ENCODE peak calls at places on chromosome 9, in five cellular contexts. V is CD8-positive, alpha-beta memory T cell; L is heart left ventricle; O is activated T-helper 1 cell treated with Interleukin-2 at 50 U/mL for 16 hours; D is stimulated activated CD4-positive, alpha-beta T cell treated with anti-CD3 and anti-CD28 coated beads, Interleukin-2, amount 100 ng/mL, for 24 hours. S is an unnamed sample.

GRCh38 chr9:112283854-112284253 is 49.6 kb downstream of the PTBP3 start:
- DNase-seq in O (no peak), V (no peak), L (no peak), D (no peak), S (no peak)

GRCh38 chr9:136088939-136089696 is 6.0 kb downstream of the NACC2 start:
- DNase-seq in O (no peak), V (no peak), D (no peak), L (peak; percentile 41), S (no peak)

GRCh38 chr9:127166651-127167524 is 44.5 kb upstream of the ANGPTL2 start:
- DNase-seq in V (no peak), L (no peak), D (no peak), O (no peak), S (no peak)

GRCh38 chr9:110048473-110048975 is 159.4 kb downstream of the C9orf152 start:
- DNase-seq in O (peak; percentile 65), D (peak; percentile 87), V (peak; percentile 57), L (peak; percentile 87), S (peak; percentile 78)

GRCh38 chr9:133974631-133975341 is 17.3 kb downstream of the VAV2 start:
- DNase-seq in O (no peak), D (no peak), L (no peak), V (no peak), S (no peak)

GRCh38 chr9:9556865-9557803 is 1055.7 kb downstream of the PTPRD start:
- DNase-seq in L (no peak), V (no peak), O (no peak), D (no peak), S (no peak)

GRCh38 chr9:120351106-120351505 is 228.9 kb downstream of the CDK5RAP2 start:
- DNase-seq in D (no peak), O (no peak), L (no peak), V (no peak), S (no peak)

GRCh38 chr9:70085241-70085640 is 41.6 kb downstream of the MAMDC2 start:
- DNase-seq in O (no peak), L (no peak), V (no peak), D (no peak), S (no peak)

GRCh38 chr9:133492061-133493021 is 13.4 kb upstream of the SLC2A6 start:
- DNase-seq in O (no peak), V (no peak), L (peak; percentile 50), D (no peak), S (no peak)

GRCh38 chr9:107545036-107545435 is 55.5 kb upstream of the KLF4 start:
- DNase-seq in V (no peak), L (no peak), O (no peak), D (no peak), S (no peak)

GRCh38 chr9:127162046-127162445 is 39.6 kb upstream of the ANGPTL2 start:
- DNase-seq in L (no peak), V (no peak), O (no peak), D (no peak), S (peak; percentile 10)

GRCh38 chr9:8724284-8725018 is 924.9 kb upstream of the DMAC1 start:
- DNase-seq in L (peak; percentile 35), D (no peak), V (no peak), O (no peak), S (no peak)

GRCh38 chr9:34558341-34558740 is 31.2 kb downstream of the CNTFR start:
- DNase-seq in L (no peak), V (no peak), D (no peak), O (no peak), S (no peak)

GRCh38 chr9:125959980-125960619 is 212.9 kb downstream of the PBX3 start:
- DNase-seq in L (no peak), D (no peak), O (no peak), V (no peak), S (no peak)

GRCh38 chr9:21682981-21683380 is 119.5 kb upstream of the MTAP start:
- DNase-seq in L (no peak), D (no peak), O (no peak), V (no peak), S (no peak)

GRCh38 chr9:35605336-35606137 is 475 bp downstream of the TESK1 start:
- DNase-seq in V (peak; percentile 14), D (peak; percentile 39), L (peak; percentile 54), O (no peak), S (peak; percentile 62)

GRCh38 chr9:109121218-109121796 is 1.6 kb upstream of the TMEM245 start:
- DNase-seq in D (no peak), O (no peak), V (no peak), L (no peak), S (no peak)

GRCh38 chr9:21998026-21998425 is 3.4 kb downstream of the CDKN2B-AS1 start:
- DNase-seq in L (no peak), D (no peak), O (no peak), V (no peak), S (no peak)

GRCh38 chr9:124478014-124478753 is 27.9 kb downstream of the ADGRD2 start:
- DNase-seq in O (no peak), L (no peak), D (no peak), V (no peak), S (no peak)

GRCh38 chr9:127803507-127804352 is 1.0 kb downstream of the FPGS start:
- DNase-seq in D (peak; percentile 40), O (no peak), V (no peak), L (no peak), S (no peak)

GRCh38 chr9:83475741-83476140 is 62.5 kb downstream of the FRMD3 start:
- DNase-seq in D (no peak), L (no peak), O (no peak), V (no peak), S (no peak)

GRCh38 chr9:137055385-137056364 is 1.8 kb upstream of the ENTPD2 start:
- DNase-seq in O (no peak), D (no peak), L (peak; percentile 95), V (no peak), S (no peak)

GRCh38 chr9:121876212-121876611 is 216.9 kb downstream of the TTLL11 start:
- DNase-seq in D (no peak), V (no peak), L (no peak), O (no peak), S (no peak)

GRCh38 chr9:33698267-33698666 is 97.1 kb upstream of the PRSS3 start:
- DNase-seq in V (no peak), O (no peak), D (no peak), L (no peak), S (no peak)

GRCh38 chr9:131874916-131875670 is 135.2 kb upstream of the RAPGEF1 start:
- DNase-seq in O (no peak), L (no peak), D (no peak), V (no peak), S (no peak)

GRCh38 chr9:38092200-38092524 is 23.1 kb upstream of the SHB start:
- DNase-seq in O (no peak), V (no peak), D (no peak), L (no peak), S (no peak)

GRCh38 chr9:106897681-106898080 is 34.7 kb downstream of the ZNF462 start:
- DNase-seq in O (no peak), L (no peak), V (no peak), D (no peak), S (no peak)

GRCh38 chr9:113973963-113974413 is 97.9 kb downstream of the ZNF618 start:
- DNase-seq in D (no peak), V (no peak), O (no peak), L (no peak), S (no peak)

GRCh38 chr9:128818839-128819715 is 777 bp downstream of the ENDOG start:
- DNase-seq in V (peak; percentile 18), L (peak; percentile 56), O (peak; percentile 41), D (peak; percentile 58), S (peak; percentile 47)

GRCh38 chr9:35616681-35617459 is 1.3 kb downstream of the CD72 start:
- DNase-seq in D (peak; percentile 73), O (peak; percentile 57), L (peak; percentile 82), V (peak; percentile 80), S (peak; percentile 63)

GRCh38 chr9:136264046-136264802 is 18.6 kb upstream of the QSOX2 start:
- DNase-seq in D (no peak), V (no peak), O (no peak), L (no peak), S (no peak)